ENCODE peak calls at places on chromosomes 16 and 17, in eight cellular contexts. One of them, this sample, is unnamed.
A peak's percentile ranks its signal among the peaks of the same experiment; 100 is the strongest.

GRCh38 chr16:69123894-69124293 is 8.5 kb downstream of the CHTF8 start:
- DNase-seq in left ventricle myocardium superior: no peak
- DNase-seq in RWPE1: peak; percentile 55
- DNase-seq in activated CD8-positive, alpha-beta memory T cell treated with anti-CD3 and anti-CD28 coated beads for 48 hours: no peak
- DNase-seq in NCI-H1930: peak; percentile 23
- DNase-seq in cerebellar cortex: peak; percentile 84
- DNase-seq in cardiac fibroblast: peak; percentile 84
- DNase-seq in kidney glomerular epithelial cell: peak; percentile 33
- DNase-seq in this sample: peak; percentile 71

GRCh38 chr17:22221344-22221743 is 529.0 kb downstream of the KCNJ18 start:
- DNase-seq in cerebellar cortex: no peak
- DNase-seq in activated CD8-positive, alpha-beta memory T cell treated with anti-CD3 and anti-CD28 coated beads for 48 hours: no peak
- DNase-seq in NCI-H1930: no peak
- DNase-seq in kidney glomerular epithelial cell: no peak
- DNase-seq in left ventricle myocardium superior: no peak
- DNase-seq in cardiac fibroblast: no peak
- DNase-seq in RWPE1: no peak
- DNase-seq in this sample: no peak

GRCh38 chr17:58252141-58252540 is 13.8 kb downstream of the LPO start:
- DNase-seq in left ventricle myocardium superior: no peak
- DNase-seq in RWPE1: no peak
- DNase-seq in NCI-H1930: no peak
- DNase-seq in kidney glomerular epithelial cell: no peak
- DNase-seq in activated CD8-positive, alpha-beta memory T cell treated with anti-CD3 and anti-CD28 coated beads for 48 hours: no peak
- DNase-seq in cerebellar cortex: no peak
- DNase-seq in cardiac fibroblast: no peak
- DNase-seq in this sample: no peak

GRCh38 chr16:74734361-74735161 is 33.9 kb upstream of the MLKL start:
- DNase-seq in cerebellar cortex: no peak
- DNase-seq in NCI-H1930: no peak
- DNase-seq in activated CD8-positive, alpha-beta memory T cell treated with anti-CD3 and anti-CD28 coated beads for 48 hours: no peak
- DNase-seq in kidney glomerular epithelial cell: no peak
- DNase-seq in RWPE1: no peak
- DNase-seq in cardiac fibroblast: no peak
- DNase-seq in left ventricle myocardium superior: no peak
- DNase-seq in this sample: no peak

GRCh38 chr17:32299579-32300158 is 34.0 kb downstream of the RHBDL3 start:
- DNase-seq in NCI-H1930: no peak
- DNase-seq in RWPE1: no peak
- DNase-seq in cerebellar cortex: no peak
- DNase-seq in left ventricle myocardium superior: no peak
- DNase-seq in activated CD8-positive, alpha-beta memory T cell treated with anti-CD3 and anti-CD28 coated beads for 48 hours: no peak
- DNase-seq in cardiac fibroblast: no peak
- DNase-seq in kidney glomerular epithelial cell: no peak
- DNase-seq in this sample: no peak

GRCh38 chr16:1781758-1782407 is 488 bp downstream of the SPSB3 start:
- DNase-seq in left ventricle myocardium superior: peak; percentile 45
- DNase-seq in activated CD8-positive, alpha-beta memory T cell treated with anti-CD3 and anti-CD28 coated beads for 48 hours: no peak
- DNase-seq in cerebellar cortex: no peak
- DNase-seq in RWPE1: peak; percentile 39
- DNase-seq in kidney glomerular epithelial cell: no peak
- DNase-seq in NCI-H1930: no peak
- DNase-seq in cardiac fibroblast: peak; percentile 28
- DNase-seq in this sample: peak; percentile 50

GRCh38 chr16:80527297-80527696 is 13.5 kb upstream of the DYNLRB2 start:
- DNase-seq in kidney glomerular epithelial cell: peak; percentile 32
- DNase-seq in activated CD8-positive, alpha-beta memory T cell treated with anti-CD3 and anti-CD28 coated beads for 48 hours: peak; percentile 20
- DNase-seq in RWPE1: no peak
- DNase-seq in cerebellar cortex: no peak
- DNase-seq in left ventricle myocardium superior: no peak
- DNase-seq in cardiac fibroblast: peak; percentile 55
- DNase-seq in NCI-H1930: no peak
- DNase-seq in this sample: peak; percentile 62

GRCh38 chr17:47702391-47702995 is 8.5 kb downstream of the TBKBP1 start:
- DNase-seq in left ventricle myocardium superior: peak; percentile 17
- DNase-seq in NCI-H1930: no peak
- DNase-seq in activated CD8-positive, alpha-beta memory T cell treated with anti-CD3 and anti-CD28 coated beads for 48 hours: no peak
- DNase-seq in cardiac fibroblast: no peak
- DNase-seq in cerebellar cortex: no peak
- DNase-seq in RWPE1: no peak
- DNase-seq in kidney glomerular epithelial cell: no peak
- DNase-seq in this sample: no peak

GRCh38 chr16:82882249-82882648 is 255.5 kb downstream of the CDH13 start:
- DNase-seq in kidney glomerular epithelial cell: no peak
- DNase-seq in cerebellar cortex: no peak
- DNase-seq in NCI-H1930: no peak
- DNase-seq in RWPE1: no peak
- DNase-seq in activated CD8-positive, alpha-beta memory T cell treated with anti-CD3 and anti-CD28 coated beads for 48 hours: no peak
- DNase-seq in cardiac fibroblast: no peak
- DNase-seq in left ventricle myocardium superior: peak; percentile 29
- DNase-seq in this sample: no peak

GRCh38 chr16:85991856-85992255 is 92.9 kb downstream of the IRF8 start:
- DNase-seq in kidney glomerular epithelial cell: no peak
- DNase-seq in activated CD8-positive, alpha-beta memory T cell treated with anti-CD3 and anti-CD28 coated beads for 48 hours: no peak
- DNase-seq in RWPE1: no peak
- DNase-seq in cerebellar cortex: no peak
- DNase-seq in cardiac fibroblast: no peak
- DNase-seq in NCI-H1930: no peak
- DNase-seq in left ventricle myocardium superior: no peak
- DNase-seq in this sample: no peak